ENCODE peak calls at places on chromosome 12, in eight cellular contexts. W, J, X, V, S, L, U and B are unnamed samples.

GRCh38 chr12:124425667-124426066 is 130.8 kb downstream of the RFLNA start:
- DNase-seq in W (no peak), J (no peak), X (no peak), V (no peak), S (no peak), L (no peak), U (no peak), B (no peak)

GRCh38 chr12:21989819-21990412 is 48.7 kb upstream of the ABCC9 start:
- DNase-seq in W (peak), J (peak), X (peak), V (peak), S (peak), L (no peak), U (no peak), B (peak)

GRCh38 chr12:14473707-14474287 is 93.9 kb downstream of the PLBD1 start:
- DNase-seq in W (peak), J (no peak), X (no peak), V (peak), S (peak), L (no peak), U (no peak), B (peak)

GRCh38 chr12:105907982-105908381 is 230.8 kb downstream of the NUAK1 start:
- DNase-seq in W (peak), J (no peak), X (no peak), V (no peak), S (peak), L (no peak), U (no peak), B (no peak)

GRCh38 chr12:26239508-26240328 is 44.3 kb downstream of the SSPN start:
- DNase-seq in W (peak), J (peak), X (peak), V (no peak), S (peak), L (peak), U (no peak), B (peak)

GRCh38 chr12:56392331-56392730 is 29.7 kb upstream of the APOF start:
- DNase-seq in W (no peak), J (no peak), X (no peak), V (no peak), S (no peak), L (no peak), U (no peak), B (no peak)

GRCh38 chr12:20268121-20268732 is 100.1 kb upstream of the PDE3A start:
- DNase-seq in W (peak), J (peak), X (no peak), V (no peak), S (peak), L (no peak), U (no peak), B (peak)

GRCh38 chr12:131229426-131230339 is 276.0 kb downstream of the ADGRD1 start:
- DNase-seq in W (no peak), J (no peak), X (peak), V (no peak), S (no peak), L (no peak), U (peak), B (no peak)

GRCh38 chr12:100154472-100155247 is 12.0 kb upstream of the BLTP3B start:
- DNase-seq in W (no peak), J (peak), X (peak), V (peak), S (peak), L (peak), U (peak), B (peak)

GRCh38 chr12:87157791-87158190 is 871.4 kb downstream of the C12orf50 start:
- DNase-seq in W (peak), J (peak), X (peak), V (no peak), S (peak), L (no peak), U (no peak), B (peak)

GRCh38 chr12:29051221-29051620 is 97.9 kb upstream of the FAR2 start:
- DNase-seq in W (peak), J (peak), X (no peak), V (no peak), S (peak), L (no peak), U (no peak), B (no peak)

GRCh38 chr12:45540661-45541341 is 188.7 kb upstream of the ARID2 start:
- DNase-seq in W (no peak), J (no peak), X (no peak), V (no peak), S (no peak), L (no peak), U (no peak), B (no peak)

GRCh38 chr12:98838282-98838681 is 193.2 kb downstream of the APAF1 start:
- DNase-seq in W (peak), J (peak), X (no peak), V (no peak), S (peak), L (peak), U (no peak), B (no peak)

GRCh38 chr12:128840862-128841468 is 12.3 kb upstream of the GLT1D1 start:
- DNase-seq in W (no peak), J (no peak), X (no peak), V (no peak), S (no peak), L (no peak), U (no peak), B (no peak)

GRCh38 chr12:76883151-76883550 is 4.3 kb upstream of the CSRP2 start:
- DNase-seq in W (peak), J (peak), X (peak), V (no peak), S (peak), L (no peak), U (peak), B (peak)

GRCh38 chr12:78938341-78939084 is 73.9 kb downstream of the SYT1 start:
- DNase-seq in W (no peak), J (no peak), X (no peak), V (peak), S (peak), L (no peak), U (no peak), B (no peak)

GRCh38 chr12:22588817-22589216 is 36.2 kb upstream of the ETNK1 start:
- DNase-seq in W (no peak), J (no peak), X (no peak), V (peak), S (no peak), L (no peak), U (peak), B (peak)

GRCh38 chr12:120229583-120230325 is 28.8 kb upstream of the RPLP0 start:
- DNase-seq in W (no peak), J (no peak), X (no peak), V (no peak), S (no peak), L (no peak), U (no peak), B (peak)

GRCh38 chr12:53287741-53288216 is 7.6 kb upstream of the PFDN5 start:
- DNase-seq in W (peak), J (peak), X (peak), V (peak), S (peak), L (no peak), U (peak), B (peak)